ENCODE peak calls at places on chromosome 10, in seven cellular contexts. V is H1, I is neural progenitor cell, E is brain microvascular endothelial cell, G is uterus, S is AG10803, F is AG09309. Y is an unnamed sample.

GRCh38 chr10:113520606-113521481 is 32.0 kb upstream of the HABP2 start:
- DNase-seq in V (no peak), I (peak), E (peak), G (peak), S (peak), F (peak), Y (peak)

GRCh38 chr10:30877111-30877510 is 154.6 kb downstream of the ZNF438 start:
- DNase-seq in V (no peak), I (no peak), E (no peak), G (no peak), S (peak), F (no peak), Y (peak)

GRCh38 chr10:102617816-102618215 is 26.5 kb upstream of the TRIM8 start:
- DNase-seq in V (no peak), I (no peak), E (no peak), G (no peak), S (no peak), F (no peak), Y (no peak)

GRCh38 chr10:88270871-88271713 is 312.0 kb downstream of the RNLS start:
- DNase-seq in V (no peak), I (no peak), E (peak), G (no peak), S (peak), F (no peak), Y (peak)

GRCh38 chr10:71641449-71641848 is 78.1 kb downstream of the C10orf105 start:
- DNase-seq in V (no peak), I (no peak), E (no peak), G (no peak), S (no peak), F (no peak), Y (no peak)

GRCh38 chr10:72048450-72049124 is 39.8 kb downstream of the SPOCK2 start:
- DNase-seq in V (peak), I (peak), E (peak), G (peak), S (peak), F (peak), Y (peak)

GRCh38 chr10:31320598-31321211 is 1.7 kb downstream of the ZEB1 start:
- DNase-seq in V (no peak), I (peak), E (peak), G (peak), S (peak), F (no peak), Y (no peak)

GRCh38 chr10:44281662-44282061 is 103.2 kb downstream of the CXCL12 start:
- DNase-seq in V (no peak), I (no peak), E (no peak), G (no peak), S (no peak), F (no peak), Y (no peak)

GRCh38 chr10:69009360-69009759 is 20.8 kb downstream of the KIFBP start:
- DNase-seq in V (no peak), I (no peak), E (no peak), G (no peak), S (peak), F (peak), Y (no peak)

GRCh38 chr10:68561804-68562649 is 1.9 kb downstream of the TET1 start:
- DNase-seq in V (no peak), I (peak), E (no peak), G (peak), S (no peak), F (no peak), Y (no peak)

GRCh38 chr10:68125770-68126169 is 16.5 kb downstream of the MYPN start:
- DNase-seq in V (no peak), I (no peak), E (no peak), G (no peak), S (no peak), F (no peak), Y (no peak)

GRCh38 chr10:13953371-13953770 is 366.6 kb downstream of the PRPF18 start:
- DNase-seq in V (no peak), I (no peak), E (peak), G (no peak), S (no peak), F (no peak), Y (no peak)

GRCh38 chr10:125375210-125375609 is 214.8 kb upstream of the CTBP2 start:
- DNase-seq in V (no peak), I (no peak), E (no peak), G (no peak), S (no peak), F (no peak), Y (no peak)

GRCh38 chr10:43816351-43817321 is 168.0 kb upstream of the ZNF32 start:
- DNase-seq in V (no peak), I (no peak), E (peak), G (peak), S (peak), F (peak), Y (peak)

GRCh38 chr10:132708936-132709335 is 77.0 kb downstream of the NKX6-2 start:
- DNase-seq in V (no peak), I (no peak), E (no peak), G (no peak), S (no peak), F (no peak), Y (no peak)

GRCh38 chr10:11678074-11678793 is 63.9 kb upstream of the ECHDC3 start:
- DNase-seq in V (no peak), I (no peak), E (peak), G (no peak), S (peak), F (peak), Y (peak)

GRCh38 chr10:133420028-133420427 is 4.4 kb downstream of the SPRN start:
- DNase-seq in V (no peak), I (no peak), E (no peak), G (no peak), S (no peak), F (no peak), Y (no peak)

GRCh38 chr10:122342293-122343134 is 32.0 kb upstream of the PLEKHA1 start:
- DNase-seq in V (peak), I (peak), E (peak), G (peak), S (peak), F (peak), Y (peak)

GRCh38 chr10:114629824-114630430 is 28.1 kb downstream of the ABLIM1 start:
- DNase-seq in V (no peak), I (no peak), E (no peak), G (no peak), S (no peak), F (no peak), Y (peak)

GRCh38 chr10:121096617-121097431 is 245.7 kb downstream of the WDR11 start:
- DNase-seq in V (no peak), I (peak), E (peak), G (no peak), S (peak), F (no peak), Y (no peak)

GRCh38 chr10:111972109-111972508 is 211.5 kb downstream of the GPAM start:
- DNase-seq in V (no peak), I (no peak), E (no peak), G (no peak), S (no peak), F (no peak), Y (no peak)

GRCh38 chr10:5143137-5143536 is 41.8 kb downstream of the AKR1C8 start:
- DNase-seq in V (no peak), I (no peak), E (no peak), G (no peak), S (no peak), F (no peak), Y (no peak)

GRCh38 chr10:29731760-29732159 is 97.0 kb upstream of the SVIL start:
- DNase-seq in V (no peak), I (peak), E (no peak), G (no peak), S (no peak), F (no peak), Y (peak)

GRCh38 chr10:122221958-122222357 is 49.1 kb upstream of the BTBD16 start:
- DNase-seq in V (no peak), I (no peak), E (no peak), G (no peak), S (peak), F (no peak), Y (no peak)

GRCh38 chr10:5349362-5349761 is 15.4 kb upstream of the UCN3 start:
- DNase-seq in V (no peak), I (no peak), E (no peak), G (no peak), S (no peak), F (no peak), Y (no peak)

GRCh38 chr10:110502851-110503301 is 5.2 kb downstream of the DUSP5 start:
- DNase-seq in V (no peak), I (no peak), E (no peak), G (peak), S (peak), F (peak), Y (peak)

GRCh38 chr10:9762966-9763656 is 1254.6 kb upstream of the CELF2 start:
- DNase-seq in V (no peak), I (no peak), E (peak), G (no peak), S (peak), F (peak), Y (peak)

GRCh38 chr10:5317547-5318107 is 47.1 kb upstream of the UCN3 start:
- DNase-seq in V (no peak), I (no peak), E (peak), G (no peak), S (peak), F (peak), Y (no peak)

GRCh38 chr10:133401500-133401899 is 7.5 kb downstream of the MTG1 start:
- DNase-seq in V (no peak), I (no peak), E (no peak), G (no peak), S (no peak), F (no peak), Y (no peak)

GRCh38 chr10:49220031-49220430 is 31.8 kb upstream of the TMEM273 start:
- DNase-seq in V (no peak), I (no peak), E (peak), G (no peak), S (peak), F (no peak), Y (peak)

GRCh38 chr10:49223205-49223604 is 35.0 kb upstream of the TMEM273 start:
- DNase-seq in V (no peak), I (no peak), E (no peak), G (no peak), S (no peak), F (no peak), Y (no peak)

GRCh38 chr10:49219248-49219647 is 31.1 kb upstream of the TMEM273 start:
- DNase-seq in V (no peak), I (no peak), E (no peak), G (no peak), S (no peak), F (no peak), Y (no peak)

GRCh38 chr10:49220679-49221078 is 32.5 kb upstream of the TMEM273 start:
- DNase-seq in V (no peak), I (no peak), E (no peak), G (no peak), S (no peak), F (no peak), Y (no peak)

DNA sequence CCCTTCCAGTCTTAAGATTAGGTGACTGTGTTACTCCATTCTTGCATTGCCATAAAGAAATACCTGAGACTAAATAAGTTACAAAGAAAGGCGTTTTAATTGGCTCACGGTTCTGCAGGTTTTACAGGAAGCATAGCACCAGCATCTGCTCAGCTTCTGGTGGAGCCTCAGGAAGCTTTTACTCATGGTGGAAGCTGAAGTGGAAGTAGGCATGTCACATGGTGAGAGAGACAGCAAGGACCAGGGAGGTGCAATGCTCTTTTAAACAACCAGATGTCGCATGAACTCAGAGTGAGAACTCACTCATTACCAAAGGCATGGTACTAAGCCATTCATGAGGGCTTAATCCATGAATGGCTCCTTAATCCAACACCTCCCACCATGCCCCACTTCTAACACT is 34.0 kb upstream of the TMEM273 start:
- DNase-seq in V (no peak), I (no peak), E (no peak), G (no peak), S (no peak), F (no peak), Y (no peak)
- TF ChIP-seq CTCF in V (no peak), I (no peak), E (no peak), G (no peak), S (no peak), F (no peak), Y (no peak)

GRCh38 chr10:34022195-34022594 is 687.7 kb upstream of the NRP1 start:
- DNase-seq in V (no peak), I (no peak), E (no peak), G (no peak), S (peak), F (no peak), Y (no peak)

GRCh38 chr10:34028936-34029335 is 694.5 kb upstream of the NRP1 start:
- DNase-seq in V (no peak), I (no peak), E (no peak), G (no peak), S (no peak), F (no peak), Y (no peak)

GRCh38 chr10:34029455-34029854 is 695.0 kb upstream of the NRP1 start:
- DNase-seq in V (no peak), I (no peak), E (no peak), G (no peak), S (no peak), F (no peak), Y (no peak)

GRCh38 chr10:34024708-34025425 is 690.4 kb upstream of the NRP1 start:
- DNase-seq in V (no peak), I (no peak), E (peak), G (no peak), S (no peak), F (no peak), Y (peak)
- TF ChIP-seq CTCF in V (no peak), I (peak), E (peak), G (no peak), S (no peak), F (no peak), Y (no peak)

DNA sequence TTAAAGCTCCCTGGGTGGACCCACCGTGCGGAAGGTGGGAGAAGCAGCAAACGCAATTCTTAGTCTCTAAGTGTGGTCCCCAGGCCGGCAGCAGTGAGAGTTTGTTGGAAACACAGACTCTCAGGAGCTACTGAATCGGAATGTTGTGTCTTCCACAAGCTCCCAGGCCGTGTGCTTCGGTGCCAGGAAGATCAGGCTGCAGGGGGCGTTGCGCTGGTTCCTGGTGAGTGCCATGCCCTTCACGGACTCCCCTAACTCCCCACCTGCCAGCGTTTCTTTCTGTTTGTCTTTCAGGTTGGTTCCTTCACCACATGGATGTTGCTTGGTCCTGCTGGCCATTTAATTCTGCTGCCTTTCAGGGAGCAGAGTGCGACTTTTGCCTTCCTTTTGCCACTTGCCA is 91.2 kb upstream of the PITRM1 start:
- DNase-seq in V (no peak), I (no peak), E (no peak), G (no peak), S (no peak), F (no peak), Y (no peak)
- TF ChIP-seq CTCF in V (peak), I (peak), E (no peak), G (no peak), S (no peak), F (no peak), Y (no peak)

GRCh38 chr10:78937800-78938694 is 130.7 kb upstream of the ZMIZ1 start:
- DNase-seq in V (no peak), I (no peak), E (no peak), G (no peak), S (no peak), F (no peak), Y (no peak)
- TF ChIP-seq CTCF in V (peak), I (no peak), E (peak), G (no peak), S (no peak), F (no peak), Y (no peak)

Y was measured in foreskin fibroblast.